ENCODE peak calls at places on chromosomes 12 and 14, in nine cellular contexts. U is tibial nerve, B is IMR-90, O is osteocyte, E is transverse colon, C is fibroblast of lung, H is gastrocnemius medialis, K is OCI-LY7, D is GM23338. F is an unnamed sample.

GRCh38 chr14:100567877-100568163 is 19.4 kb downstream of the BEGAIN start:
- DNase-seq in U (no peak), B (no peak), O (no peak), E (no peak), C (no peak), H (no peak), K (no peak), D (no peak), F (no peak)

GRCh38 chr14:94372021-94372605 is 16.3 kb downstream of the SERPINA1 start:
- DNase-seq in U (no peak), B (no peak), O (no peak), E (no peak), C (no peak), H (no peak), K (no peak), D (peak), F (no peak)

GRCh38 chr14:71250791-71251190 is 343.5 kb downstream of the PCNX1 start:
- DNase-seq in U (no peak), B (no peak), O (no peak), E (no peak), C (no peak), H (no peak), K (no peak), D (no peak), F (peak)

GRCh38 chr12:63006536-63006935 is 71.6 kb upstream of the PPM1H start:
- DNase-seq in U (no peak), B (no peak), O (no peak), E (no peak), C (no peak), H (no peak), K (no peak), D (no peak), F (no peak)

GRCh38 chr12:31874961-31875608 is 84.1 kb upstream of the RESF1 start:
- DNase-seq in U (peak), B (peak), O (no peak), E (peak), C (peak), H (peak), K (peak), D (peak), F (peak)

GRCh38 chr12:131093971-131094830 is 140.5 kb downstream of the ADGRD1 start:
- DNase-seq in U (no peak), B (no peak), O (peak), E (peak), C (no peak), H (no peak), K (no peak), D (no peak), F (no peak)

GRCh38 chr14:69827560-69827959 is 30.5 kb upstream of the SLC10A1 start:
- DNase-seq in U (no peak), B (no peak), O (peak), E (no peak), C (no peak), H (no peak), K (no peak), D (no peak), F (no peak)

GRCh38 chr12:49909826-49910225 is 6.1 kb upstream of the FAIM2 start:
- DNase-seq in U (no peak), B (peak), O (no peak), E (no peak), C (peak), H (no peak), K (no peak), D (peak), F (peak)

GRCh38 chr12:93453633-93454032 is 11.9 kb upstream of the UBE2N start:
- DNase-seq in U (no peak), B (peak), O (no peak), E (no peak), C (peak), H (no peak), K (no peak), D (peak), F (peak)

GRCh38 chr12:120903382-120903817 is 758 bp downstream of the SPPL3 start:
- DNase-seq in U (peak), B (peak), O (no peak), E (peak), C (peak), H (peak), K (peak), D (peak), F (peak)

GRCh38 chr14:99718031-99718810 is 34.1 kb downstream of the CYP46A1 start:
- DNase-seq in U (no peak), B (no peak), O (peak), E (no peak), C (no peak), H (no peak), K (no peak), D (no peak), F (no peak)

GRCh38 chr14:45254771-45255170 is 1.8 kb upstream of the MIS18BP1 start:
- DNase-seq in U (no peak), B (no peak), O (no peak), E (no peak), C (no peak), H (no peak), K (no peak), D (no peak), F (no peak)

GRCh38 chr12:67193705-67194104 is 75.5 kb upstream of the CAND1 start:
- DNase-seq in U (no peak), B (peak), O (no peak), E (no peak), C (peak), H (no peak), K (peak), D (peak), F (peak)

GRCh38 chr12:92034858-92035401 is 110.7 kb downstream of the BTG1 start:
- DNase-seq in U (peak), B (peak), O (no peak), E (peak), C (peak), H (peak), K (peak), D (no peak), F (peak)

GRCh38 chr14:72495668-72496067 is 398.2 kb downstream of the DPF3 start:
- DNase-seq in U (peak), B (peak), O (peak), E (no peak), C (peak), H (peak), K (no peak), D (no peak), F (peak)

GRCh38 chr12:57881035-57881973 is 34.8 kb upstream of the CTDSP2 start:
- DNase-seq in U (no peak), B (peak), O (no peak), E (peak), C (peak), H (peak), K (no peak), D (no peak), F (peak)

GRCh38 chr12:11834925-11835324 is 185.5 kb downstream of the ETV6 start:
- DNase-seq in U (no peak), B (no peak), O (no peak), E (no peak), C (no peak), H (no peak), K (no peak), D (no peak), F (no peak)

GRCh38 chr14:100629696-100630095 is 42.5 kb upstream of the BEGAIN start:
- DNase-seq in U (no peak), B (no peak), O (no peak), E (no peak), C (peak), H (no peak), K (no peak), D (no peak), F (no peak)

GRCh38 chr14:36721877-36722276 is 60.2 kb downstream of the PAX9 start:
- DNase-seq in U (no peak), B (no peak), O (no peak), E (no peak), C (no peak), H (no peak), K (no peak), D (no peak), F (no peak)

GRCh38 chr14:68653754-68654153 is 139.1 kb downstream of the ZFP36L1 start:
- DNase-seq in U (no peak), B (no peak), O (peak), E (no peak), C (no peak), H (no peak), K (no peak), D (no peak), F (no peak)

GRCh38 chr14:103833711-103834110 is 13.7 kb downstream of the PPP1R13B start:
- DNase-seq in U (no peak), B (peak), O (no peak), E (no peak), C (no peak), H (no peak), K (no peak), D (no peak), F (no peak)

GRCh38 chr12:41917827-41918445 is 226.7 kb downstream of the GXYLT1 start:
- DNase-seq in U (no peak), B (no peak), O (no peak), E (no peak), C (peak), H (peak), K (no peak), D (peak), F (no peak)

GRCh38 chr12:95943231-95943842 is at the start of gene AMDHD1:
- DNase-seq in U (peak), B (peak), O (peak), E (peak), C (peak), H (peak), K (peak), D (peak), F (peak)

GRCh38 chr12:14567311-14568195 is at the start of gene PLBD1:
- DNase-seq in U (peak), B (no peak), O (no peak), E (peak), C (peak), H (peak), K (peak), D (peak), F (peak)

GRCh38 chr12:68844318-68844745 is 36.4 kb downstream of the MDM2 start:
- DNase-seq in U (no peak), B (no peak), O (no peak), E (no peak), C (no peak), H (no peak), K (no peak), D (no peak), F (no peak)

GRCh38 chr14:32469388-32470160 is 140.5 kb downstream of the AKAP6 start:
- DNase-seq in U (no peak), B (peak), O (no peak), E (no peak), C (peak), H (no peak), K (peak), D (peak), F (peak)
- TF ChIP-seq CTCF in U (peak), B (peak), O (peak), E (peak), C (peak), H (peak), K (peak), D (peak), F (peak)

DNA sequence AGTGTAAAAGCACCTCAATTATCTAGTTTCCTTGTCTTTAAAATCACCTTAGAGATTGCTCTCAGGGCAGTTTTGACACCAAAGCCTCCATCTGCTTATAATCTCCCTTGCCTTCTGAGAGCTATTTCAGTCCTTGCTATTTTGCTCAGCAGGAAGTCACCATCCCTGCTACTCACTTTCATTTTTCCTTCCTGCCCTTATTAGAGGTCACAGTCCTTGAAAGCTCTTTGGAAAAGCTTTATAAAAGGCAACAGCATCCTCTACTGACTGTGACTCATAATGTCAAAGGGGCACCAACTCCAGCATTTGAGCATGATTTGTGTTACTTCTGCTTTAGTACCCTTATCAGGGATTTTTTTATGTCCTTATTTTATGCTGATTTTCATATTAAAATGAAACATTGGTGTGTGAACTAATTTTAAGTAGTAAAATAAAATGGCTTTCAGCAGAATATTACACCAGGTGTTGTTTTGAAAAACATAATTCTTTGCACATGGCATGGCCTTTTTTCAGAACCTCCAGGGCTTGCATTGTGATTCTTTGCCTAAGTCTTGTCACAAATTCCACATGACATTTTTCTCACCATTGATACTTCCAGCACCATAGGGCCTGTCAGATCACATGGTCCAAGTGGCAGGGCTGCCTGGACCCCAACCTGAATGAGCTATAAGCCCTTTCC is 213.0 kb downstream of the ADAMTS20 start:
- DNase-seq in U (peak), B (peak), O (no peak), E (no peak), C (peak), H (no peak), K (no peak), D (peak), F (peak)
- TF ChIP-seq CTCF in U (peak), B (peak), O (peak), E (peak), C (peak), H (no peak), K (peak), D (peak), F (peak)

DNA sequence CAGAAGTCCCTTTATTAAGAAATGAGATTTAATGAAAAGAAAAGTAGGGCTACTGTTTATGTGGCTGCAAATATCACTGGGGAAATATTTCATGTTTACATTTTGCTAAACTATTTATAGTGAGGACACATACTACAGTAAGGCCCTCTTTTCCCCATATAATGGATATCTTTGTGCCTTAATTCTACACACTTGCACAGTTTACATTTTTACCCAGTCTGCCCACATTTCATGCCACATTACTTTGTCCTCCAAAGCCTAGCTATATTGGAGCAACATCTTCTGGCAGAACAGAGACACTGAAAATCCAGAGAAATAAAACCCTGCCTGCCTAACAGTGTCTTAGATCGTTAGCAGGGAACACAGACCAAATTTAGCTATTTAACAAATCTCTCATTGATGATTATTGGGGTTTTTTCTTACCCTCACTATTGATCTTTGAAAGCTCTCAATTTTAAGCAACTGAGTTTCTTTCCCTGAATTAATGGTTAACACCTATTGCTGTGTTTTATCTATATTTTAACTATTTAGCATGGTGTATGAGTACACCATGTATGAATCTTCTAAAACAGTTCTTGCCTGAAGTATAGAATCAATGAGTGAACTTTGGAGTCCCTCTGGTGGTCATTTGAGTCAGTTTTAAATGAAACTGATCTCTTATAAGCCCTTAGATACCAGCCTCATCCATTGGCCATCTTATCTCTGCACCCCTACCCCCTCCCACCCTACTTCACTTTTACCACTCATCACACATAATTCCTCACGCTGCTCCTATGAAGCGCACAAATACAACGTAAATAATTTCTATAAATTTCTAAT is 170.2 kb downstream of the BCAT1 start:
- DNase-seq in U (no peak), B (peak), O (no peak), E (no peak), C (peak), H (no peak), K (peak), D (peak), F (peak)
- TF ChIP-seq CTCF in U (peak), B (peak), O (peak), E (no peak), C (peak), H (no peak), K (peak), D (peak), F (peak)

DNA sequence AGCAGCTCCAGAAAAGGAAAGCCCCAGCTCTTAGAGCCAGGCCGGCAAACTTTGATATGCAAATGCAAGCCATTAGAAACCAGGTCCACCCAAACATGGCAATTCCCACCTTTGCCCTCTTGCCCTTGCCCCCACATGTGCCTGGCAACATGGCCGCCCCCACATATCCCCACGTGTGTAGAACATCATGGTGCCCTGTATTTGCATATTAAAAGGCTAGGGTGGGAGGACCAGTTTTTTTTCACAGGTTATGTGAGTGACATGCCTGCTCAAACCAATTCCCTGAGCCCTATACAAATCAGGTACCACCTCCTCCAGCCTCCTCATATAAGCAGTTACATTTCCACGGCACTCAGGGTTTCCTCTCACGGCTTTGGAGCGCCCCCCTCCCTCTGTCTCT is 6.1 kb upstream of the ALDH1L2 start:
- DNase-seq in U (no peak), B (no peak), O (no peak), E (no peak), C (no peak), H (no peak), K (no peak), D (peak), F (no peak)
- TF ChIP-seq CTCF in U (no peak), B (no peak), O (no peak), E (no peak), C (no peak), H (no peak), K (no peak), D (no peak), F (no peak)

F was measured in fibroblast of the aortic adventitia.